ENCODE peak calls at places on chromosomes 13 and 19, in eight cellular contexts. B is Peyer's patch; L is left lung; E is aorta; C is effector memory CD4-positive, alpha-beta T cell; O is testis; Q is tibial artery; U is cardiac fibroblast. I is an unnamed sample.
A peak's percentile ranks its signal among the peaks of the same experiment; 100 is the strongest.

GRCh38 chr13:24747248-24748151 is 16.5 kb upstream of the RNF17 start:
- DNase-seq in L (peak; percentile 79), C (no peak), O (peak; percentile 37), Q (no peak), U (peak; percentile 15), B (no peak), E (no peak), I (no peak)

GRCh38 chr13:32587014-32587773 is 942 bp downstream of the PDS5B start:
- DNase-seq in E (peak; percentile 92), L (peak; percentile 91), O (peak; percentile 82), Q (peak; percentile 74), U (peak; percentile 70), B (peak; percentile 72), C (peak; percentile 28), I (peak; percentile 56)

GRCh38 chr13:75135325-75135825 is 346.6 kb downstream of the TBC1D4 start:
- DNase-seq in L (no peak), E (no peak), U (peak; percentile 91), B (no peak), O (no peak), Q (no peak), C (no peak), I (no peak)

GRCh38 chr19:37972803-37973202 is 65.8 kb downstream of the SIPA1L3 start:
- DNase-seq in C (no peak), E (no peak), B (no peak), U (no peak), O (no peak), Q (no peak), L (no peak), I (no peak)

GRCh38 chr13:54980651-54981050 is 1952.0 kb downstream of the OLFM4 start:
- DNase-seq in E (no peak), C (no peak), O (no peak), L (no peak), U (no peak), B (no peak), Q (no peak), I (no peak)

GRCh38 chr19:3852614-3853254 is 16.1 kb downstream of the ZFR2 start:
- DNase-seq in B (peak; percentile 63), Q (no peak), L (no peak), O (no peak), U (peak; percentile 79), E (no peak), C (no peak), I (peak; percentile 23)

GRCh38 chr19:31675187-31675913 is 326.1 kb upstream of the TSHZ3 start:
- DNase-seq in U (peak; percentile 46), O (no peak), C (no peak), E (no peak), Q (no peak), B (no peak), L (no peak), I (no peak)

GRCh38 chr13:23705578-23705977 is 135.4 kb downstream of the TNFRSF19 start:
- DNase-seq in B (no peak), E (no peak), Q (no peak), C (no peak), L (no peak), O (no peak), U (peak; percentile 76), I (no peak)

GRCh38 chr13:60426075-60426474 is 29.1 kb downstream of the TDRD3 start:
- DNase-seq in O (no peak), E (no peak), B (no peak), Q (no peak), C (no peak), L (no peak), U (no peak), I (no peak)

GRCh38 chr19:50266896-50267295 is 62.3 kb downstream of the KCNC3 start:
- DNase-seq in L (no peak), Q (no peak), C (no peak), O (peak; percentile 66), B (peak; percentile 77), E (no peak), U (no peak), I (no peak)

GRCh38 chr19:629961-630714 is 3.2 kb downstream of the POLRMT start:
- DNase-seq in B (no peak), U (no peak), L (no peak), Q (no peak), E (no peak), O (no peak), C (no peak), I (no peak)

GRCh38 chr19:17515408-17516149 is 4.1 kb downstream of the PGLS start:
- DNase-seq in U (no peak), L (no peak), B (no peak), E (no peak), C (no peak), Q (no peak), O (no peak), I (no peak)

GRCh38 chr19:3357731-3358391 is 8.5 kb upstream of the NFIC start:
- DNase-seq in U (no peak), O (no peak), L (no peak), C (no peak), Q (no peak), B (no peak), E (no peak), I (no peak)

GRCh38 chr13:103788061-103788652 is 721.9 kb upstream of the SLC10A2 start:
- DNase-seq in Q (no peak), C (no peak), L (no peak), B (no peak), E (no peak), U (no peak), O (peak; percentile 27), I (no peak)

GRCh38 chr13:24921003-24921402 is 157.0 kb downstream of the RNF17 start:
- DNase-seq in E (no peak), B (no peak), Q (no peak), C (no peak), O (no peak), U (no peak), L (no peak), I (no peak)

GRCh38 chr13:21657538-21657937 is 13.3 kb upstream of the FGF9 start:
- DNase-seq in E (no peak), C (no peak), O (no peak), L (no peak), U (no peak), B (no peak), Q (no peak), I (no peak)

GRCh38 chr19:9793051-9793591 is 24.6 kb upstream of the ZNF846 start:
- DNase-seq in Q (peak; percentile 59), E (peak; percentile 89), U (peak; percentile 64), C (no peak), B (no peak), O (peak; percentile 65), L (peak; percentile 90), I (no peak)

GRCh38 chr13:73810647-73811046 is 323.6 kb downstream of the KLF12 start:
- DNase-seq in O (no peak), C (no peak), L (no peak), Q (no peak), B (no peak), U (no peak), E (no peak), I (no peak)

GRCh38 chr13:46665630-46666482 is 112.9 kb downstream of the LRCH1 start:
- DNase-seq in O (no peak), E (no peak), C (no peak), L (no peak), U (no peak), Q (no peak), B (no peak), I (no peak)
- H3K4me3 ChIP-seq in O (no peak overlapping the region), E (no peak overlapping the region), C (no peak overlapping the region), L (no peak overlapping the region), U (no peak overlapping the region), Q (no peak overlapping the region), B (no peak overlapping the region), I (no peak overlapping the region)

GRCh38 chr19:48702701-48703100 is 6.9 kb downstream of the FUT2 start:
- DNase-seq in L (peak; percentile 23), C (no peak), Q (no peak), B (no peak), O (no peak), U (no peak), E (no peak), I (no peak)

GRCh38 chr19:48696353-48697010 is 711 bp downstream of the FUT2 start:
- DNase-seq in B (peak; percentile 76), L (no peak), C (no peak), E (no peak), O (no peak), U (no peak), Q (no peak), I (no peak)

GRCh38 chr19:48703316-48703715 is 7.5 kb downstream of the FUT2 start:
- DNase-seq in O (no peak), L (peak; percentile 51), Q (no peak), U (no peak), B (no peak), E (no peak), C (no peak), I (no peak)

GRCh38 chr19:48695743-48696352 is at the start of gene FUT2:
- DNase-seq in O (no peak), C (no peak), E (no peak), L (no peak), B (peak; percentile 90), Q (no peak), U (no peak), I (no peak)

DNA sequence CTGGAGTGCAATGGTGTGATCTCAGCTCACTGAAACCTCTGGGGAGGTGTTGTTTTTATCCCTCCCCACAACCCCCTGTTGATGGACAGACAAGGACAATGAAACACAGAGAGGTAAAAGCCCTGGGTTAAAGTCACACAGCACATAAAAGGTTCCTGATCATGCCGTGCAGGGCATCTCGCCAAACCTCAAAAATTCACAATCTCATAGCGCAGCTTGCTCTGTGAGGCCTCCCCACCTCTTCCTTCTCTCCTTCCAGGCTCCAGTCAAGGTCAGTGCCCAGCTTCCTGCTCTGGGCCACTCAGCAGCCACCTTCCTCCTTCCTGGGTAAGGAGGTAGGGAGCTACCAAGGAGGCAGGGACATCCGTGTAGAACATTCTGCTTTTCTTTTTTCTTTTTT is 2.3 kb downstream of the FUT2 start:
- DNase-seq in Q (no peak), O (peak; percentile 69), L (no peak), U (peak; percentile 82), C (no peak), E (no peak), B (no peak), I (no peak)
- H3K4me3 ChIP-seq in Q (no peak overlapping the region), O (no peak overlapping the region), L (no peak overlapping the region), U (no peak overlapping the region), C (no peak overlapping the region), E (no peak overlapping the region), B (peak overlapping the region; percentile 21), I (no peak overlapping the region)

DNA sequence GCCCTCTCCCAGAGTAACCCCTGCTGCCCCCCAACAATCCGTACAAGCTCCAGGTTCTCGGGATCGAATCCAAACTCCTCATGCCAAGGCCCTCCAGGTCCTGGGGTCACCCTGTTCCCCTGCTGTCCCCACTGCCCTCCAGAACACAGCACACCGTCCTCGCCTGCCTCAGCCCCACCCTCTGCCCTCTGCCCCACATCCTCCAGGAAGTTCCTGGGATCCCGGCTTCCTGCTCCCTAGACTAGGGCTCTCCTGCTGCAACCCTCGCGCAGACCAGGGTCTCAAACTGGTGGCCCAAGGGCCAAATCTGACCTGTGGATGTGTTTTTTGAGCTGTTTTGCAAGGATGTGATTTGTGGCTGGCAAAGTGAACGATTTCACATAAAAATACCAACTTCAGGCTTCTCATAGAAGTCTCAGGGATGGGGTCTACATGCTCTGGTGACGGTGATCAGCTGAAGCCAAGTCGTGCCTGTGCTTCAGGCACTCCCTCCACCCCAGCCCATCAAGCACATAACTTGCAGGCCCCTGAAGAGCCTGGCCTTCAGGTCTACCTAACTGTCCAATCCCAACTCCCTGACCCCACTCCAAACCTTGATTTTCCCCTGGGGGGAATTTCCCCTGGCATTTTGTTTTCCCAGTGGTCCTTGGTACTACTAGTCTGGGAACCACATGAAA is 1.8 kb downstream of the RABAC1 start:
- DNase-seq in U (no peak), Q (no peak), B (peak; percentile 85), E (no peak), L (no peak), C (no peak), O (no peak), I (no peak)
- H3K4me3 ChIP-seq in U (peak overlapping the region; percentile 96), Q (no peak overlapping the region), B (peak overlapping the region; percentile 96), E (no peak overlapping the region), L (no peak overlapping the region), C (no peak overlapping the region), O (no peak overlapping the region), I (no peak overlapping the region)

GRCh38 chr13:111451402-111451801 is 131.0 kb downstream of the TEX29 start:
- DNase-seq in E (no peak), U (no peak), B (no peak), C (no peak), L (no peak), Q (no peak), O (no peak), I (no peak)
- H3K4me3 ChIP-seq in E (no peak overlapping the region), U (no peak overlapping the region), B (no peak overlapping the region), C (no peak overlapping the region), L (no peak overlapping the region), Q (no peak overlapping the region), O (no peak overlapping the region), I (no peak overlapping the region)